ENCODE peak calls at places on chromosomes 7 and 10, in five cellular contexts. X is fibroblast of pulmonary artery; C is adipocyte; K is HTR-8/SVneo; I is activated CD4-positive, alpha-beta T cell treated with anti-CD3 and anti-CD28 coated beads, Interleukin-2, amount 50 U/mL, for 4 hours. Y is an unnamed sample.

GRCh38 chr10:1347525-1347924 is 291.3 kb downstream of the WDR37 start:
- DNase-seq in X (no peak), C (no peak), K (no peak), I (no peak), Y (no peak)

GRCh38 chr7:70349819-70350218 is 751.5 kb downstream of the AUTS2 start:
- DNase-seq in X (no peak), C (no peak), K (no peak), I (no peak), Y (no peak)

GRCh38 chr10:89236221-89236620 is 15.4 kb downstream of the LIPA start:
- DNase-seq in X (no peak), C (peak; percentile 70), K (no peak), I (no peak), Y (no peak)

GRCh38 chr10:93152136-93152535 is 78.4 kb downstream of the CYP26A1 start:
- DNase-seq in X (peak; percentile 33), C (peak; percentile 45), K (peak; percentile 79), I (no peak), Y (no peak)

GRCh38 chr10:113059001-113059780 is 109.1 kb downstream of the TCF7L2 start:
- DNase-seq in X (peak; percentile 88), C (peak; percentile 96), K (no peak), I (no peak), Y (no peak)

GRCh38 chr10:79422178-79422892 is 23.1 kb downstream of the ZCCHC24 start:
- DNase-seq in X (peak; percentile 92), C (peak; percentile 99), K (peak; percentile 71), I (no peak), Y (no peak)

GRCh38 chr10:81179805-81180452 is 642.2 kb downstream of the SH2D4B start:
- DNase-seq in X (no peak), C (no peak), K (peak; percentile 4), I (no peak), Y (no peak)

GRCh38 chr7:481219-481930 is 38.3 kb downstream of the PDGFA start:
- DNase-seq in X (no peak), C (no peak), K (no peak), I (no peak), Y (no peak)

GRCh38 chr10:120426306-120426705 is 30.7 kb upstream of the PLPP4 start:
- DNase-seq in X (peak; percentile 49), C (peak; percentile 28), K (no peak), I (no peak), Y (no peak)

GRCh38 chr7:67551027-67551426 is 554.4 kb downstream of the TYW1 start:
- DNase-seq in X (no peak), C (no peak), K (no peak), I (no peak), Y (no peak)

GRCh38 chr7:26900283-26900682 is 35.9 kb upstream of the SKAP2 start:
- DNase-seq in X (no peak), C (no peak), K (no peak), I (no peak), Y (no peak)

GRCh38 chr10:84225424-84226173 is at the start of gene LRIT2:
- DNase-seq in X (no peak), C (peak; percentile 49), K (no peak), I (no peak), Y (no peak)

GRCh38 chr7:315516-316265 is 25.7 kb downstream of the FOXL3 start:
- DNase-seq in X (no peak), C (no peak), K (no peak), I (no peak), Y (no peak)

GRCh38 chr10:1473874-1474273 is 263.5 kb downstream of the ADARB2 start:
- DNase-seq in X (no peak), C (no peak), K (no peak), I (no peak), Y (no peak)

GRCh38 chr7:70923086-70923845 is 208.7 kb upstream of the GALNT17 start:
- DNase-seq in X (no peak), C (no peak), K (no peak), I (no peak), Y (no peak)

GRCh38 chr7:40918701-40919271 is 784.0 kb downstream of the SUGCT start:
- DNase-seq in X (peak; percentile 68), C (peak; percentile 74), K (peak; percentile 48), I (no peak), Y (no peak)

GRCh38 chr7:128103498-128104108 is 72.4 kb upstream of the LRRC4 start:
- DNase-seq in X (peak; percentile 29), C (peak; percentile 16), K (no peak), I (no peak), Y (no peak)